ENCODE peak calls at places on chromosomes 2 and 18, in seven cellular contexts. F is OCI-LY7, B is mammary epithelial cell, T is kidney epithelial cell, H is endodermal cell, S is IMR-90, G is Peyer's patch. J is an unnamed sample.
A peak's percentile ranks its signal among the peaks of the same experiment; 100 is the strongest.

GRCh38 chr2:48607307-48608014 is 10.2 kb upstream of the GTF2A1L start:
- DNase-seq in F (no peak), B (peak; percentile 85), T (no peak), H (no peak), S (peak; percentile 22), G (no peak), J (no peak)

GRCh38 chr18:45962461-45962860 is 4.7 kb downstream of the EPG5 start:
- DNase-seq in F (no peak), B (peak; percentile 71), T (peak; percentile 89), H (no peak), S (peak; percentile 77), G (no peak), J (no peak)

GRCh38 chr18:48408111-48408726 is 964 bp downstream of the ZBTB7C start:
- DNase-seq in F (no peak), B (no peak), T (no peak), H (peak; percentile 67), S (no peak), G (no peak), J (no peak)

GRCh38 chr2:202172439-202173191 is 65.8 kb downstream of the SUMO1 start:
- DNase-seq in F (no peak), B (no peak), T (no peak), H (no peak), S (peak; percentile 59), G (no peak), J (no peak)

GRCh38 chr18:59127047-59127446 is 12.6 kb upstream of the SEC11C start:
- DNase-seq in F (no peak), B (no peak), T (no peak), H (peak; percentile 60), S (no peak), G (no peak), J (no peak)

GRCh38 chr18:78642561-78643398 is 336.8 kb upstream of the SALL3 start:
- DNase-seq in F (peak; percentile 69), B (no peak), T (no peak), H (no peak), S (no peak), G (no peak), J (no peak)

GRCh38 chr18:34085140-34085739 is 139.5 kb downstream of the NOL4 start:
- DNase-seq in F (no peak), B (no peak), T (no peak), H (no peak), S (no peak), G (no peak), J (no peak)

GRCh38 chr2:135744761-135745314 is 3.2 kb downstream of the UBXN4 start:
- DNase-seq in F (peak; percentile 65), B (peak; percentile 65), T (no peak), H (peak; percentile 73), S (peak; percentile 17), G (no peak), J (no peak)

GRCh38 chr2:164000171-164000570 is 264.4 kb upstream of the FIGN start:
- DNase-seq in F (no peak), B (no peak), T (no peak), H (no peak), S (no peak), G (no peak), J (no peak)

GRCh38 chr2:235500110-235500760 is 6.4 kb downstream of the AGAP1 start:
- DNase-seq in F (no peak), B (no peak), T (no peak), H (peak; percentile 44), S (no peak), G (no peak), J (no peak)

GRCh38 chr2:235498556-235499305 is 4.9 kb downstream of the AGAP1 start:
- DNase-seq in F (no peak), B (no peak), T (no peak), H (peak; percentile 82), S (no peak), G (no peak), J (no peak)

GRCh38 chr2:235497096-235497495 is 3.3 kb downstream of the AGAP1 start:
- DNase-seq in F (no peak), B (no peak), T (no peak), H (peak; percentile 37), S (no peak), G (no peak), J (no peak)

GRCh38 chr2:235500761-235501662 is 7.2 kb downstream of the AGAP1 start:
- DNase-seq in F (no peak), B (peak; percentile 37), T (no peak), H (peak; percentile 66), S (peak; percentile 71), G (no peak), J (no peak)

GRCh38 chr2:235499306-235499812 is 5.5 kb downstream of the AGAP1 start:
- DNase-seq in F (no peak), B (no peak), T (no peak), H (peak; percentile 44), S (no peak), G (no peak), J (no peak)
- TF ChIP-seq CTCF in F (no peak), B (no peak), T (no peak), H (no peak), S (no peak), G (no peak), J (no peak)

GRCh38 chr2:40197121-40197520 is 254.8 kb downstream of the SLC8A1 start:
- DNase-seq in F (no peak), B (no peak), T (no peak), H (no peak), S (no peak), G (no peak), J (no peak)
- H3K4me3 ChIP-seq in F (no peak overlapping the region), B (no peak overlapping the region), T (no peak overlapping the region), H (no peak overlapping the region), S (no peak overlapping the region), G (no peak overlapping the region), J (no peak overlapping the region)

DNA sequence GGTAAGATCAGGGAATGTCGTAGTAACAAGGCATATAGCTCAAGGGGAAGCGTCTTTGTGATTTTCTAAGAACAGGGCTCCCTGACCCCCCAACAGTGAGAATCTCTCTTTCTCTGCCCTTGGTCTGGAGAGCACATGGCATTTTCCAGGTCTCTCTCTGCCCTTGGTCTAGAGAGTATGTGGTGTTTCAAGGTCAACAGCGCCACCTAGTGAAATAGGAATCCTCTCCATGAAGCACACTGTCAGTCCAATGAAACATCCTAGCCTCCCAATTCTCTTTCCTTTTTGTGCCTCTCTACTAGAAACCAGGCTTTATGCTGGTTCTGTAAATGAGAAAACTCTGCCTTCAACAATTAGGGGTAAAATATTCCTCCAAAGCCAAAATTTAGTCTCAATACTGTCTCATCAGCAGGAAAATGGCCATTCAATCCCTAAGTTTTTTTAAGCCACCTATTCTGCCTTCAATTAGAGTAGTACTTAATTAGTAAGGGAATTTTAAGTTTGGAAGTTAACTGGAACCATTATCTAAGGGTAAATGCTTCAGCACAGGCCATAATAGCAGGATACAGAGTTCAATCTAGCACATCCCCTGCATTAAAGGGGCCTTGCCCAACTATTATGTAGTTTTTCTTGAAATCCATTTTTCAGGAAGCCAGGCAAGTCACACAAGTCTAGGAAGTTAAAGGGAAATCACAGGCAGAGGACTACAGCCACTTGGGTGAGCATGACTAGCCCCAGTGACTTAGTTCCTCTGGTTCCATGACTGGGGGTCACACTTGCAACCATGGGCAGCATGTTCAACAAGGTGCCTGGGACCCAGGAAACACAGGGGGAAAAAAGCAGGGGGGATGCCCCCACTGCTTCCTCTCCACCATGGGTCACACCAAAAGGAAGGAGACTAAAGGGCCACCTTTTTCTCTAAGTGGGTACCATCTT is 12.4 kb downstream of the DYM start:
- DNase-seq in F (peak; percentile 56), B (peak; percentile 63), T (no peak), H (peak; percentile 81), S (peak; percentile 70), G (no peak), J (no peak)
- TF ChIP-seq CTCF in F (peak; percentile 72), B (peak; percentile 71), T (peak; percentile 35), H (peak; percentile 86), S (peak; percentile 48), G (peak; percentile 60), J (peak; percentile 31)

GRCh38 chr2:148644885-148645134 is 259 bp downstream of the EPC2 start:
- DNase-seq in F (no peak), B (no peak), T (no peak), H (no peak), S (no peak), G (no peak), J (no peak)

GRCh38 chr2:148643998-148644884 is at the start of gene EPC2:
- DNase-seq in F (peak; percentile 87), B (peak; percentile 80), T (peak; percentile 19), H (peak; percentile 95), S (peak; percentile 80), G (peak; percentile 78), J (no peak)

GRCh38 chr2:148643421-148643820 is 1.1 kb upstream of the EPC2 start:
- DNase-seq in F (no peak), B (peak; percentile 3), T (no peak), H (no peak), S (no peak), G (no peak), J (no peak)

GRCh38 chr2:148642112-148642744 is 2.3 kb upstream of the EPC2 start:
- DNase-seq in F (no peak), B (no peak), T (no peak), H (no peak), S (no peak), G (no peak), J (no peak)

DNA sequence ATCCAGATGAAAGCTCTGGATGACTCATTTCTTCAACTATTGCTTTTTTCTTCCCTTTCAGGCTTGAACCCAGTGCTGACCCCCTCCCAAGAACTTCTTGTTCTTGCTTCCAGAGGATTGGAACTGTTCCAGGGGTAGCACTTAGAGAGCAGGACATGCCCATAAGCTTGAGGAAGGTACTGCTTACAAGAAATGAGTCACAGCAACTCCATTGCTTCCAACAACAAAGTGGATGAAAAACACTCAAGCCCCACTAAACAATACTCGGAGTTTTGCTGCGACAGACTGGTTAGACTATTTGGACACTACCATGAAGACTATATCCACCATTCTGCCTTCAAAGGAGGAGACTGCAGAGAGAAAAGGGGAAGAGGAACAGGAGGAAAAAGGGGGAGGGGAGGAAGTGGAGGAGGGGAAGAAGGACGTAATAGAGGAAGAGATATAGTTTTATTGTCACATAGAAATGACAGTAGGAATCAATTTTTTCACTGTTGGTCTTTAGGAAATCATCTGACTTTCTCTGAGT is 1.6 kb upstream of the EPC2 start:
- DNase-seq in F (no peak), B (peak; percentile 32), T (peak; percentile 64), H (no peak), S (no peak), G (peak; percentile 31), J (no peak)
- H3K4me3 ChIP-seq in F (no peak overlapping the region), B (no peak overlapping the region), T (no peak overlapping the region), H (no peak overlapping the region), S (no peak overlapping the region), G (no peak overlapping the region), J (no peak overlapping the region)

J was measured in vagina.